ENCODE peak calls at places on chromosomes 13 and 19, in four cellular contexts. One of them, this sample, is unnamed.
A peak's percentile ranks its signal among the peaks of the same experiment; 100 is the strongest.

GRCh38 chr13:113209336-113209879 is at the start of gene CUL4A:
- DNase-seq in tibial nerve: peak; percentile 66
- DNase-seq in CD4-positive, CD25-positive, alpha-beta regulatory T cell: peak; percentile 62
- DNase-seq in effector memory CD4-positive, alpha-beta T cell: peak; percentile 60
- DNase-seq in this sample: peak; percentile 88

GRCh38 chr13:59979589-59979988 is 184.1 kb downstream of the DIAPH3 start:
- DNase-seq in tibial nerve: no peak
- DNase-seq in CD4-positive, CD25-positive, alpha-beta regulatory T cell: no peak
- DNase-seq in effector memory CD4-positive, alpha-beta T cell: no peak
- DNase-seq in this sample: no peak

GRCh38 chr13:23865065-23865464 is 24.1 kb downstream of the MIPEP start:
- DNase-seq in tibial nerve: no peak
- DNase-seq in CD4-positive, CD25-positive, alpha-beta regulatory T cell: no peak
- DNase-seq in effector memory CD4-positive, alpha-beta T cell: no peak
- DNase-seq in this sample: no peak

GRCh38 chr13:37869756-37870488 is at the start of gene TRPC4:
- DNase-seq in tibial nerve: no peak
- DNase-seq in CD4-positive, CD25-positive, alpha-beta regulatory T cell: no peak
- DNase-seq in effector memory CD4-positive, alpha-beta T cell: no peak
- DNase-seq in this sample: peak; percentile 40

GRCh38 chr13:99542788-99543406 is 41.6 kb downstream of the TM9SF2 start:
- DNase-seq in tibial nerve: no peak
- DNase-seq in CD4-positive, CD25-positive, alpha-beta regulatory T cell: peak; percentile 10
- DNase-seq in effector memory CD4-positive, alpha-beta T cell: peak; percentile 3
- DNase-seq in this sample: no peak

GRCh38 chr13:74114202-74114601 is 20.0 kb downstream of the KLF12 start:
- DNase-seq in tibial nerve: no peak
- DNase-seq in CD4-positive, CD25-positive, alpha-beta regulatory T cell: no peak
- DNase-seq in effector memory CD4-positive, alpha-beta T cell: no peak
- DNase-seq in this sample: no peak

GRCh38 chr19:38715540-38715939 is 28.7 kb downstream of the CAPN12 start:
- DNase-seq in tibial nerve: no peak
- DNase-seq in CD4-positive, CD25-positive, alpha-beta regulatory T cell: no peak
- DNase-seq in effector memory CD4-positive, alpha-beta T cell: no peak
- DNase-seq in this sample: peak; percentile 76

GRCh38 chr13:96229356-96229755 is 139.4 kb downstream of the HS6ST3 start:
- DNase-seq in tibial nerve: no peak
- DNase-seq in CD4-positive, CD25-positive, alpha-beta regulatory T cell: no peak
- DNase-seq in effector memory CD4-positive, alpha-beta T cell: no peak
- DNase-seq in this sample: no peak

GRCh38 chr13:113897161-113897560 is 33.3 kb upstream of the GAS6 start:
- DNase-seq in tibial nerve: no peak
- DNase-seq in CD4-positive, CD25-positive, alpha-beta regulatory T cell: no peak
- DNase-seq in effector memory CD4-positive, alpha-beta T cell: no peak
- DNase-seq in this sample: no peak

GRCh38 chr13:25286308-25286968 is 850 bp downstream of the MTMR6 start:
- DNase-seq in tibial nerve: peak; percentile 35
- DNase-seq in CD4-positive, CD25-positive, alpha-beta regulatory T cell: peak; percentile 30
- DNase-seq in effector memory CD4-positive, alpha-beta T cell: peak; percentile 25
- DNase-seq in this sample: no peak

GRCh38 chr19:12800873-12801465 is 631 bp downstream of the PRDX2 start:
- DNase-seq in tibial nerve: no peak
- DNase-seq in CD4-positive, CD25-positive, alpha-beta regulatory T cell: no peak
- DNase-seq in effector memory CD4-positive, alpha-beta T cell: no peak
- DNase-seq in this sample: no peak

GRCh38 chr19:18479964-18480723 is 41.7 kb downstream of the ELL start:
- DNase-seq in tibial nerve: peak; percentile 84
- DNase-seq in CD4-positive, CD25-positive, alpha-beta regulatory T cell: no peak
- DNase-seq in effector memory CD4-positive, alpha-beta T cell: no peak
- DNase-seq in this sample: peak; percentile 70

GRCh38 chr13:28494537-28494860 is 429 bp downstream of the FLT1 start:
- DNase-seq in tibial nerve: no peak
- DNase-seq in CD4-positive, CD25-positive, alpha-beta regulatory T cell: no peak
- DNase-seq in effector memory CD4-positive, alpha-beta T cell: no peak
- DNase-seq in this sample: no peak

GRCh38 chr19:42293539-42293938 is 8.4 kb upstream of the PRR19 start:
- DNase-seq in tibial nerve: no peak
- DNase-seq in CD4-positive, CD25-positive, alpha-beta regulatory T cell: no peak
- DNase-seq in effector memory CD4-positive, alpha-beta T cell: no peak
- DNase-seq in this sample: no peak

GRCh38 chr13:64446372-64446771 is 2783.8 kb downstream of the PCDH9 start:
- DNase-seq in tibial nerve: no peak
- DNase-seq in CD4-positive, CD25-positive, alpha-beta regulatory T cell: no peak
- DNase-seq in effector memory CD4-positive, alpha-beta T cell: no peak
- DNase-seq in this sample: no peak

GRCh38 chr13:37706041-37706440 is 107.5 kb upstream of the POSTN start:
- DNase-seq in tibial nerve: no peak
- DNase-seq in CD4-positive, CD25-positive, alpha-beta regulatory T cell: no peak
- DNase-seq in effector memory CD4-positive, alpha-beta T cell: no peak
- DNase-seq in this sample: no peak

GRCh38 chr19:5407356-5407755 is 47.9 kb upstream of the ZNRF4 start:
- DNase-seq in tibial nerve: no peak
- DNase-seq in CD4-positive, CD25-positive, alpha-beta regulatory T cell: no peak
- DNase-seq in effector memory CD4-positive, alpha-beta T cell: no peak
- DNase-seq in this sample: no peak

GRCh38 chr19:55069859-55070225 is 5.8 kb upstream of the EPS8L1 start:
- DNase-seq in tibial nerve: no peak
- DNase-seq in CD4-positive, CD25-positive, alpha-beta regulatory T cell: no peak
- DNase-seq in effector memory CD4-positive, alpha-beta T cell: no peak
- DNase-seq in this sample: no peak

GRCh38 chr19:46303345-46303701 is 6.5 kb downstream of the HIF3A start:
- DNase-seq in tibial nerve: no peak
- DNase-seq in CD4-positive, CD25-positive, alpha-beta regulatory T cell: no peak
- DNase-seq in effector memory CD4-positive, alpha-beta T cell: no peak
- DNase-seq in this sample: no peak

GRCh38 chr13:52615817-52616216 is 26.4 kb upstream of the HNRNPA1L2 start:
- DNase-seq in tibial nerve: no peak
- DNase-seq in CD4-positive, CD25-positive, alpha-beta regulatory T cell: no peak
- DNase-seq in effector memory CD4-positive, alpha-beta T cell: no peak
- DNase-seq in this sample: no peak

GRCh38 chr13:97058417-97058816 is 64.1 kb upstream of the OXGR1 start:
- DNase-seq in tibial nerve: no peak
- DNase-seq in CD4-positive, CD25-positive, alpha-beta regulatory T cell: no peak
- DNase-seq in effector memory CD4-positive, alpha-beta T cell: no peak
- DNase-seq in this sample: no peak

GRCh38 chr19:39546599-39546998 is 6.6 kb upstream of the EID2 start:
- DNase-seq in tibial nerve: no peak
- DNase-seq in CD4-positive, CD25-positive, alpha-beta regulatory T cell: no peak
- DNase-seq in effector memory CD4-positive, alpha-beta T cell: no peak
- DNase-seq in this sample: no peak

GRCh38 chr19:32219881-32220552 is 125.4 kb upstream of the ZNF507 start:
- DNase-seq in tibial nerve: peak; percentile 40
- DNase-seq in CD4-positive, CD25-positive, alpha-beta regulatory T cell: no peak
- DNase-seq in effector memory CD4-positive, alpha-beta T cell: no peak
- DNase-seq in this sample: no peak

GRCh38 chr19:46830864-46831263 is 19.8 kb downstream of the AP2S1 start:
- DNase-seq in tibial nerve: no peak
- DNase-seq in CD4-positive, CD25-positive, alpha-beta regulatory T cell: no peak
- DNase-seq in effector memory CD4-positive, alpha-beta T cell: no peak
- DNase-seq in this sample: no peak

GRCh38 chr13:96984061-96984508 is 10.2 kb downstream of the OXGR1 start:
- DNase-seq in tibial nerve: peak; percentile 20
- DNase-seq in CD4-positive, CD25-positive, alpha-beta regulatory T cell: no peak
- DNase-seq in effector memory CD4-positive, alpha-beta T cell: no peak
- DNase-seq in this sample: no peak

GRCh38 chr13:111177803-111178389 is 62.8 kb downstream of the ARHGEF7 start:
- DNase-seq in tibial nerve: no peak
- DNase-seq in CD4-positive, CD25-positive, alpha-beta regulatory T cell: no peak
- DNase-seq in effector memory CD4-positive, alpha-beta T cell: no peak
- DNase-seq in this sample: no peak

GRCh38 chr19:52270266-52270885 is 989 bp downstream of the ZNF766 start:
- DNase-seq in tibial nerve: no peak
- DNase-seq in CD4-positive, CD25-positive, alpha-beta regulatory T cell: no peak
- DNase-seq in effector memory CD4-positive, alpha-beta T cell: no peak
- DNase-seq in this sample: no peak

GRCh38 chr13:111904701-111905608 is 162.0 kb upstream of the SOX1 start:
- DNase-seq in tibial nerve: no peak
- DNase-seq in CD4-positive, CD25-positive, alpha-beta regulatory T cell: no peak
- DNase-seq in effector memory CD4-positive, alpha-beta T cell: no peak
- DNase-seq in this sample: no peak

GRCh38 chr19:7333198-7334118 is 15.3 kb upstream of the ARHGEF18 start:
- DNase-seq in tibial nerve: no peak
- DNase-seq in CD4-positive, CD25-positive, alpha-beta regulatory T cell: no peak
- DNase-seq in effector memory CD4-positive, alpha-beta T cell: no peak
- DNase-seq in this sample: peak; percentile 29

GRCh38 chr19:7342143-7342542 is 6.6 kb upstream of the ARHGEF18 start:
- DNase-seq in tibial nerve: no peak
- DNase-seq in CD4-positive, CD25-positive, alpha-beta regulatory T cell: no peak
- DNase-seq in effector memory CD4-positive, alpha-beta T cell: no peak
- DNase-seq in this sample: no peak

GRCh38 chr19:7336321-7336973 is 12.3 kb upstream of the ARHGEF18 start:
- DNase-seq in tibial nerve: no peak
- DNase-seq in CD4-positive, CD25-positive, alpha-beta regulatory T cell: no peak
- DNase-seq in effector memory CD4-positive, alpha-beta T cell: no peak
- DNase-seq in this sample: no peak

GRCh38 chr19:7340959-7341837 is 7.5 kb upstream of the ARHGEF18 start:
- DNase-seq in tibial nerve: peak; percentile 91
- DNase-seq in CD4-positive, CD25-positive, alpha-beta regulatory T cell: peak; percentile 67
- DNase-seq in effector memory CD4-positive, alpha-beta T cell: peak; percentile 73
- DNase-seq in this sample: peak; percentile 82

DNA sequence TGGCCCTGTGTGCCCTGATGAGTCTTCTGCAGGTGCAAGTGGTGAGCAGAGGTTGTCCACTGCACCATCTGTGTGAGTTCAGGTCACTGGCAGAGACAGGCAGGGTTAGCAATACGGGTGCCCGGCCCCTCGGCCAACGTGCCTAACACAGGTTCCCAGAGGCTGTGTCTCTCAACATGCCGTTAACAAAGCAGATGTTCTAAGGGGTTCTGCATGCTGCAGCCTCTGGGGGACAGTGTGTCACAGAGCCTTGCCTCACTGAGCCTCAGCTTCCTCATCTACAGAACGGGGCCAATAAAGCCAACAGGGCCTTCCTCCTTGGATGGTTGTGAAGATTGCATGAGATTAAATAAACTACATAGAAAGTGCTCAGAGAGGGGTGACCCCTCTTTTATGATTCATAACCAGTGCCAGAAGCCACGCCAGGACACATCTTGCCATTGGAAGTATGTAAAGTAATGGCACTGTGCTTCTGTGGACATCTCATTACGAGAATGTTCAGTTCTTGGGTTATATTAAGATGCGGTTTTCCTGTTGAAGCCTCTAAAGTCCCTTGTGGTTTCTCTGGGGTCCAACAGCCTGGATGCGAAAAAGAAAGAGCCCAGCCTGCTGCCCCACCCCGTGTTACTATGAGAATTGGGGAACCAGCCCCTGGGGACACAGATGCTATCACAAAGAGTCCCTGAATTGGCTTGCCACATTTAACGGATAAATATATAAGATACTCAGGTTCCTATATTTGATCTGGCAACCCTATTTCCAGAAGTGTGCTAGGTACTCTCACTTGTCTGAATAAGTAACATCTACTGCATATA is 11.2 kb upstream of the ARHGEF18 start:
- DNase-seq in tibial nerve: peak; percentile 24
- DNase-seq in CD4-positive, CD25-positive, alpha-beta regulatory T cell: no peak
- DNase-seq in effector memory CD4-positive, alpha-beta T cell: no peak
- DNase-seq in this sample: no peak
- H3K27ac ChIP-seq in tibial nerve: no peak overlapping the region
- H3K27ac ChIP-seq in CD4-positive, CD25-positive, alpha-beta regulatory T cell: no peak overlapping the region
- H3K27ac ChIP-seq in effector memory CD4-positive, alpha-beta T cell: no peak overlapping the region
- H3K27ac ChIP-seq in this sample: peak overlapping the region; percentile 44

DNA sequence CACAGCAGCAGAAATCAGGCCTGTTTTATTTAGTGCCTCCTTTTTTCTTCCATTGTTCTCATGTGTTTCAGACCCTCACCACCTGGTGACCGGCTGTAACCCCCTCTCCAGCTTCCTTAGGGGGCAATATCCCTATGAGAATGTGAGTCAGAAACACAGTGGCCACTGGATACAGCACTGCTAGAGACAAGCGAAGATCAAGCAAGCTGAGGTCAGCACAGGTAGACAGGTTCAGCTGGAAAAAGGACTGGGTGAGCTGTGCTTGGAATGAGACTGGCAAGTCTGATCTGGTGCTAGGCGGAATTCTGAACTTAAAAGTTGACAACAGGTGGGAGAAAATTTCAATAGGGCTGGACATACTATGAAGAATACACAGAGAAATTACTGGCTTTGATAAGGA is 83.1 kb downstream of the ERCC5 start:
- DNase-seq in tibial nerve: no peak
- DNase-seq in CD4-positive, CD25-positive, alpha-beta regulatory T cell: no peak
- DNase-seq in effector memory CD4-positive, alpha-beta T cell: no peak
- DNase-seq in this sample: no peak
- H3K4me3 ChIP-seq in tibial nerve: no peak overlapping the region
- H3K4me3 ChIP-seq in CD4-positive, CD25-positive, alpha-beta regulatory T cell: no peak overlapping the region
- H3K4me3 ChIP-seq in effector memory CD4-positive, alpha-beta T cell: no peak overlapping the region
- H3K4me3 ChIP-seq in this sample: no peak overlapping the region

GRCh38 chr13:90564096-90564495 is 783.4 kb upstream of the MIR17HG start:
- DNase-seq in tibial nerve: no peak
- DNase-seq in CD4-positive, CD25-positive, alpha-beta regulatory T cell: no peak
- DNase-seq in effector memory CD4-positive, alpha-beta T cell: no peak
- DNase-seq in this sample: no peak

GRCh38 chr13:90562388-90562787 is 785.1 kb upstream of the MIR17HG start:
- DNase-seq in tibial nerve: no peak
- DNase-seq in CD4-positive, CD25-positive, alpha-beta regulatory T cell: no peak
- DNase-seq in effector memory CD4-positive, alpha-beta T cell: no peak
- DNase-seq in this sample: no peak

GRCh38 chr13:90565985-90566713 is 781.3 kb upstream of the MIR17HG start:
- DNase-seq in tibial nerve: no peak
- DNase-seq in CD4-positive, CD25-positive, alpha-beta regulatory T cell: no peak
- DNase-seq in effector memory CD4-positive, alpha-beta T cell: no peak
- DNase-seq in this sample: no peak

GRCh38 chr13:90564566-90564965 is 782.9 kb upstream of the MIR17HG start:
- DNase-seq in tibial nerve: no peak
- DNase-seq in CD4-positive, CD25-positive, alpha-beta regulatory T cell: no peak
- DNase-seq in effector memory CD4-positive, alpha-beta T cell: no peak
- DNase-seq in this sample: no peak

DNA sequence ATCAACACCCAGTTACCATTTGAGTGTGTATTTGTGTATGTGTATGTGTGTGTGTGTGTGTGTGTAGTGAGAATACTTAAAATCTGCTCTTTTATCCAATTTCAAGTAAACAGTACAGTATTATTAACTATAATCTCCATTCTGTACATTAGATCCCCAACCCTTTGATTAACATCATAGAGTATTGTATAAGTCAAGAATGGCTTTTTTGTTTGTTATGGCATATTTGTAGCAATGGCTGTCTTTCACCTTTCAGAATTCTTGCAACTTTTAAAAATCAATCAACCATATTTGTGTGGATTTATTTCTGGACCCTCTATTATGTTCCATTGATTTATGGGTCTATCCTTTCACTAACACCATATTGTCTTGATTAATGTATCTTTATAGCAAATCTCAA is 779.3 kb upstream of the MIR17HG start:
- DNase-seq in tibial nerve: no peak
- DNase-seq in CD4-positive, CD25-positive, alpha-beta regulatory T cell: no peak
- DNase-seq in effector memory CD4-positive, alpha-beta T cell: no peak
- DNase-seq in this sample: no peak
- H3K4me1 ChIP-seq in tibial nerve: no peaks in the 10 kb centered on the region
- H3K4me1 ChIP-seq in CD4-positive, CD25-positive, alpha-beta regulatory T cell: no peaks in the 10 kb centered on the region
- H3K4me1 ChIP-seq in effector memory CD4-positive, alpha-beta T cell: no peaks in the 10 kb centered on the region
- H3K4me1 ChIP-seq in this sample: no peaks in the 10 kb centered on the region

DNA sequence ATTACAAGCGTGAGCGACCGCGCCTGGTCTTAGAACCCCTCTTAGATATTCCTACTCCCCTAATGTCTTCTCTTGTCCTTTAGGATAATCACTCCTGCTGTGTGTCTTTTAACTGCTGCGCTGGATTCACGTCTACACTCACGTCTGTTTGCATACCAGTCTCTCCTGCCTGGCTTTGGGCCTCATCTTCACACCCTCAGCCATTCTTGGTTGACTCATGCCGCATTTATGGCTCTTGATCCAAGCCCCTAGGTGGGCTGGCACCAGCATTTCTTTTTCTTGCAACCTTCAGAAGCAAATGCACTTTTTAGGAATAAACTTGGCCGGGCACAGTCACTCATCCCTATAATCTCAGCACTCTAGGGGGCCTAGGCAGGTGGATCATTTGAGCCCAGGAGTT is 22.7 kb downstream of the MYO9B start:
- DNase-seq in tibial nerve: no peak
- DNase-seq in CD4-positive, CD25-positive, alpha-beta regulatory T cell: no peak
- DNase-seq in effector memory CD4-positive, alpha-beta T cell: no peak
- DNase-seq in this sample: no peak
- H3K27ac ChIP-seq in tibial nerve: no peak overlapping the region
- H3K27ac ChIP-seq in CD4-positive, CD25-positive, alpha-beta regulatory T cell: no peak overlapping the region
- H3K27ac ChIP-seq in effector memory CD4-positive, alpha-beta T cell: no peak overlapping the region
- H3K27ac ChIP-seq in this sample: peak overlapping the region; percentile 58